ENCODE peak calls at places on chromosomes 1 and 21, in ten cellular contexts. One of them, this sample, is unnamed.
A peak's percentile ranks its signal among the peaks of the same experiment; 100 is the strongest.

GRCh38 chr1:17919525-17920439 is 164.6 kb downstream of the ACTL8 start:
- DNase-seq in stomach: peak; percentile 26
- DNase-seq in ovary: no peak
- DNase-seq in fibroblast of lung: peak; percentile 40
- DNase-seq in cardiac muscle cell: peak; percentile 86
- DNase-seq in endodermal cell: peak; percentile 90
- DNase-seq in prostate gland: no peak
- DNase-seq in tibial artery: peak; percentile 45
- DNase-seq in tibial nerve: no peak
- DNase-seq in neural progenitor cell: peak; percentile 84
- DNase-seq in this sample: peak; percentile 33

GRCh38 chr1:8747879-8748825 is 69.3 kb downstream of the RERE start:
- DNase-seq in neural progenitor cell: no peak
- DNase-seq in tibial nerve: no peak
- DNase-seq in ovary: no peak
- DNase-seq in fibroblast of lung: no peak
- DNase-seq in prostate gland: no peak
- DNase-seq in stomach: no peak
- DNase-seq in tibial artery: no peak
- DNase-seq in endodermal cell: no peak
- DNase-seq in cardiac muscle cell: no peak
- DNase-seq in this sample: no peak

GRCh38 chr1:229059671-229060079 is 211.2 kb upstream of the RAB4A start:
- DNase-seq in cardiac muscle cell: no peak
- DNase-seq in tibial artery: peak; percentile 81
- DNase-seq in tibial nerve: peak; percentile 67
- DNase-seq in stomach: no peak
- DNase-seq in neural progenitor cell: no peak
- DNase-seq in fibroblast of lung: peak; percentile 32
- DNase-seq in ovary: peak; percentile 71
- DNase-seq in endodermal cell: no peak
- DNase-seq in prostate gland: no peak
- DNase-seq in this sample: peak; percentile 72

GRCh38 chr1:2980073-2980791 is 41.0 kb upstream of the ACTRT2 start:
- DNase-seq in fibroblast of lung: no peak
- DNase-seq in prostate gland: no peak
- DNase-seq in stomach: no peak
- DNase-seq in tibial artery: peak; percentile 56
- DNase-seq in ovary: peak; percentile 3
- DNase-seq in neural progenitor cell: no peak
- DNase-seq in tibial nerve: no peak
- DNase-seq in endodermal cell: no peak
- DNase-seq in cardiac muscle cell: no peak
- DNase-seq in this sample: no peak

GRCh38 chr1:204059970-204060369 is 12.9 kb upstream of the SOX13 start:
- DNase-seq in tibial nerve: no peak
- DNase-seq in endodermal cell: no peak
- DNase-seq in ovary: no peak
- DNase-seq in neural progenitor cell: no peak
- DNase-seq in cardiac muscle cell: no peak
- DNase-seq in fibroblast of lung: no peak
- DNase-seq in stomach: no peak
- DNase-seq in prostate gland: no peak
- DNase-seq in tibial artery: no peak
- DNase-seq in this sample: no peak

GRCh38 chr1:10873189-10873588 is 76.7 kb upstream of the CASZ1 start:
- DNase-seq in stomach: no peak
- DNase-seq in neural progenitor cell: no peak
- DNase-seq in fibroblast of lung: no peak
- DNase-seq in tibial artery: no peak
- DNase-seq in endodermal cell: no peak
- DNase-seq in prostate gland: no peak
- DNase-seq in ovary: no peak
- DNase-seq in cardiac muscle cell: no peak
- DNase-seq in tibial nerve: no peak
- DNase-seq in this sample: no peak

GRCh38 chr1:1218524-1219200 is 4.7 kb upstream of the TNFRSF4 start:
- DNase-seq in neural progenitor cell: no peak
- DNase-seq in fibroblast of lung: no peak
- DNase-seq in cardiac muscle cell: no peak
- DNase-seq in prostate gland: no peak
- DNase-seq in ovary: no peak
- DNase-seq in stomach: no peak
- DNase-seq in tibial artery: no peak
- DNase-seq in tibial nerve: no peak
- DNase-seq in endodermal cell: no peak
- DNase-seq in this sample: no peak

GRCh38 chr1:15406911-15407559 is 2.7 kb upstream of the EFHD2 start:
- DNase-seq in prostate gland: no peak
- DNase-seq in fibroblast of lung: peak; percentile 91
- DNase-seq in tibial artery: peak; percentile 80
- DNase-seq in endodermal cell: no peak
- DNase-seq in neural progenitor cell: no peak
- DNase-seq in tibial nerve: peak; percentile 71
- DNase-seq in ovary: no peak
- DNase-seq in cardiac muscle cell: no peak
- DNase-seq in stomach: no peak
- DNase-seq in this sample: peak; percentile 62

GRCh38 chr1:91803847-91804545 is 82.0 kb downstream of the TGFBR3 start:
- DNase-seq in fibroblast of lung: no peak
- DNase-seq in prostate gland: no peak
- DNase-seq in endodermal cell: no peak
- DNase-seq in stomach: no peak
- DNase-seq in cardiac muscle cell: no peak
- DNase-seq in neural progenitor cell: no peak
- DNase-seq in ovary: no peak
- DNase-seq in tibial nerve: no peak
- DNase-seq in tibial artery: no peak
- DNase-seq in this sample: no peak

GRCh38 chr1:200191993-200192392 is 164.5 kb downstream of the NR5A2 start:
- DNase-seq in cardiac muscle cell: no peak
- DNase-seq in neural progenitor cell: no peak
- DNase-seq in endodermal cell: no peak
- DNase-seq in ovary: no peak
- DNase-seq in stomach: no peak
- DNase-seq in tibial artery: no peak
- DNase-seq in fibroblast of lung: no peak
- DNase-seq in tibial nerve: no peak
- DNase-seq in prostate gland: no peak
- DNase-seq in this sample: no peak

GRCh38 chr1:23872421-23872820 is 4.3 kb upstream of the FUCA1 start:
- DNase-seq in neural progenitor cell: no peak
- DNase-seq in fibroblast of lung: no peak
- DNase-seq in ovary: no peak
- DNase-seq in prostate gland: no peak
- DNase-seq in tibial nerve: no peak
- DNase-seq in stomach: no peak
- DNase-seq in endodermal cell: no peak
- DNase-seq in cardiac muscle cell: no peak
- DNase-seq in tibial artery: no peak
- DNase-seq in this sample: no peak

GRCh38 chr1:246617768-246618167 is 51.5 kb downstream of the CNST start:
- DNase-seq in prostate gland: peak; percentile 53
- DNase-seq in ovary: no peak
- DNase-seq in fibroblast of lung: no peak
- DNase-seq in cardiac muscle cell: no peak
- DNase-seq in tibial nerve: no peak
- DNase-seq in tibial artery: no peak
- DNase-seq in endodermal cell: no peak
- DNase-seq in neural progenitor cell: no peak
- DNase-seq in stomach: no peak
- DNase-seq in this sample: no peak
- H3K4me1 ChIP-seq in prostate gland: peaks cover 4% of the 10 kb centered on the region
- H3K4me1 ChIP-seq in ovary: no peaks in the 10 kb centered on the region
- H3K4me1 ChIP-seq in fibroblast of lung: peaks cover 4% of the 10 kb centered on the region
- H3K4me1 ChIP-seq in cardiac muscle cell: no peaks in the 10 kb centered on the region
- H3K4me1 ChIP-seq in tibial nerve: peaks cover 7% of the 10 kb centered on the region
- H3K4me1 ChIP-seq in tibial artery: peaks cover 4% of the 10 kb centered on the region
- H3K4me1 ChIP-seq in endodermal cell: peaks cover 4% of the 10 kb centered on the region
- H3K4me1 ChIP-seq in neural progenitor cell: peaks cover 15% of the 10 kb centered on the region
- H3K4me1 ChIP-seq in stomach: peaks cover 51% of the 10 kb centered on the region
- H3K4me1 ChIP-seq in this sample: no peaks in the 10 kb centered on the region

GRCh38 chr21:46037338-46038325 is 56.1 kb downstream of the COL6A1 start:
- DNase-seq in fibroblast of lung: no peak
- DNase-seq in endodermal cell: no peak
- DNase-seq in tibial nerve: no peak
- DNase-seq in neural progenitor cell: no peak
- DNase-seq in cardiac muscle cell: no peak
- DNase-seq in stomach: no peak
- DNase-seq in prostate gland: no peak
- DNase-seq in ovary: peak; percentile 31
- DNase-seq in tibial artery: no peak
- DNase-seq in this sample: no peak

GRCh38 chr21:46040707-46041106 is 57.2 kb upstream of the COL6A2 start:
- DNase-seq in endodermal cell: no peak
- DNase-seq in ovary: no peak
- DNase-seq in tibial nerve: no peak
- DNase-seq in fibroblast of lung: peak; percentile 39
- DNase-seq in tibial artery: no peak
- DNase-seq in neural progenitor cell: no peak
- DNase-seq in stomach: no peak
- DNase-seq in prostate gland: no peak
- DNase-seq in cardiac muscle cell: no peak
- DNase-seq in this sample: no peak

GRCh38 chr21:46039891-46040660 is 57.8 kb upstream of the COL6A2 start:
- DNase-seq in fibroblast of lung: no peak
- DNase-seq in stomach: no peak
- DNase-seq in tibial nerve: no peak
- DNase-seq in ovary: no peak
- DNase-seq in endodermal cell: no peak
- DNase-seq in neural progenitor cell: no peak
- DNase-seq in tibial artery: no peak
- DNase-seq in prostate gland: no peak
- DNase-seq in cardiac muscle cell: no peak
- DNase-seq in this sample: no peak

GRCh38 chr21:46038341-46038829 is 56.8 kb downstream of the COL6A1 start:
- DNase-seq in ovary: no peak
- DNase-seq in prostate gland: no peak
- DNase-seq in tibial artery: no peak
- DNase-seq in cardiac muscle cell: no peak
- DNase-seq in fibroblast of lung: no peak
- DNase-seq in stomach: no peak
- DNase-seq in neural progenitor cell: no peak
- DNase-seq in tibial nerve: no peak
- DNase-seq in endodermal cell: no peak
- DNase-seq in this sample: no peak

DNA sequence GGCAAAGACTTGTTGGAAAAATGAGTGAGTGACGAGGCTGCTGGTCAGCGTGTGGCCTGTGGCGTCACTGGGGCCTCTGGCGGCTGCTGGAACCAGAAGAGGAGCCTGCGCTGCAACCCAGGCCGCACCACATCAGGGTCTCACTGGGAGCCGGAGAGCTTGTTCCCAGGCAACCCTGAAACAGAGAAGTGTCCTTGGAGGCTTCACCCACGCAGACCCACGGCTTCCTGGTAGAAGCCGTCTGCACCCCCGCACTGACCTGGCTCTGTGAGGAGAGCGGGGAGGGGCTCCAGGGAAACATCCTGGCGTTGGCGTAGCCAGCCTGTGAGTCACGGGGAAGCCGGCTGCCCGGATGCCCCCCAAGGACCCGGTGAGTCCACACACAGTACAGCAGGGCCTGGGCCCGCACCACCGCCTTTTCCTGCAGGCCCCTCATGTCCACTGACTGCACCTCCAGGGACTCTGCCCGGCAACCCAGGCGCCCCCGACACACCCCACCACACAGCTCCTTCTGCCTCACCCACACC is 57.4 kb downstream of the COL6A1 start:
- DNase-seq in cardiac muscle cell: no peak
- DNase-seq in endodermal cell: peak; percentile 56
- DNase-seq in fibroblast of lung: peak; percentile 97
- DNase-seq in prostate gland: no peak
- DNase-seq in neural progenitor cell: no peak
- DNase-seq in ovary: peak; percentile 90
- DNase-seq in tibial artery: peak; percentile 77
- DNase-seq in stomach: no peak
- DNase-seq in tibial nerve: peak; percentile 50
- DNase-seq in this sample: peak; percentile 13
- TF ChIP-seq CTCF in cardiac muscle cell: no peak
- TF ChIP-seq CTCF in endodermal cell: no peak
- TF ChIP-seq CTCF in fibroblast of lung: no peak
- TF ChIP-seq CTCF in prostate gland: no peak
- TF ChIP-seq CTCF in neural progenitor cell: no peak
- TF ChIP-seq CTCF in ovary: no peak
- TF ChIP-seq CTCF in tibial artery: no peak
- TF ChIP-seq CTCF in stomach: no peak
- TF ChIP-seq CTCF in tibial nerve: no peak
- TF ChIP-seq CTCF in this sample: no peak

GRCh38 chr21:45519182-45519581 is 23.1 kb downstream of the SLC19A1 start:
- DNase-seq in cardiac muscle cell: no peak
- DNase-seq in stomach: no peak
- DNase-seq in tibial nerve: no peak
- DNase-seq in tibial artery: no peak
- DNase-seq in ovary: no peak
- DNase-seq in fibroblast of lung: no peak
- DNase-seq in endodermal cell: no peak
- DNase-seq in neural progenitor cell: no peak
- DNase-seq in prostate gland: no peak
- DNase-seq in this sample: no peak
- H3K4me3 ChIP-seq in cardiac muscle cell: no peak overlapping the region
- H3K4me3 ChIP-seq in stomach: no peak overlapping the region
- H3K4me3 ChIP-seq in tibial nerve: no peak overlapping the region
- H3K4me3 ChIP-seq in tibial artery: no peak overlapping the region
- H3K4me3 ChIP-seq in ovary: no peak overlapping the region
- H3K4me3 ChIP-seq in fibroblast of lung: no peak overlapping the region
- H3K4me3 ChIP-seq in endodermal cell: no peak overlapping the region
- H3K4me3 ChIP-seq in neural progenitor cell: no peak overlapping the region
- H3K4me3 ChIP-seq in prostate gland: no peak overlapping the region
- H3K4me3 ChIP-seq in this sample: no peak overlapping the region

GRCh38 chr1:21335088-21335678 is 44.9 kb upstream of the ECE1 start:
- DNase-seq in fibroblast of lung: no peak
- DNase-seq in prostate gland: no peak
- DNase-seq in stomach: no peak
- DNase-seq in endodermal cell: no peak
- DNase-seq in ovary: no peak
- DNase-seq in neural progenitor cell: no peak
- DNase-seq in tibial nerve: no peak
- DNase-seq in cardiac muscle cell: no peak
- DNase-seq in tibial artery: no peak
- DNase-seq in this sample: no peak

GRCh38 chr1:21333824-21334213 is 43.6 kb upstream of the ECE1 start:
- DNase-seq in tibial nerve: no peak
- DNase-seq in ovary: no peak
- DNase-seq in cardiac muscle cell: no peak
- DNase-seq in endodermal cell: no peak
- DNase-seq in prostate gland: no peak
- DNase-seq in fibroblast of lung: no peak
- DNase-seq in neural progenitor cell: no peak
- DNase-seq in tibial artery: no peak
- DNase-seq in stomach: no peak
- DNase-seq in this sample: no peak

GRCh38 chr1:21332691-21333449 is 42.6 kb upstream of the ECE1 start:
- DNase-seq in fibroblast of lung: no peak
- DNase-seq in neural progenitor cell: no peak
- DNase-seq in prostate gland: no peak
- DNase-seq in stomach: no peak
- DNase-seq in endodermal cell: no peak
- DNase-seq in tibial nerve: no peak
- DNase-seq in tibial artery: no peak
- DNase-seq in ovary: no peak
- DNase-seq in cardiac muscle cell: peak; percentile 38
- DNase-seq in this sample: no peak

GRCh38 chr1:21335750-21336168 is 45.5 kb upstream of the ECE1 start:
- DNase-seq in stomach: no peak
- DNase-seq in tibial artery: no peak
- DNase-seq in prostate gland: no peak
- DNase-seq in fibroblast of lung: no peak
- DNase-seq in tibial nerve: no peak
- DNase-seq in ovary: no peak
- DNase-seq in cardiac muscle cell: no peak
- DNase-seq in neural progenitor cell: no peak
- DNase-seq in endodermal cell: no peak
- DNase-seq in this sample: peak; percentile 77

GRCh38 chr1:21334214-21335087 is 44.2 kb upstream of the ECE1 start:
- DNase-seq in prostate gland: no peak
- DNase-seq in tibial nerve: peak; percentile 66
- DNase-seq in endodermal cell: peak; percentile 94
- DNase-seq in ovary: peak; percentile 68
- DNase-seq in fibroblast of lung: peak; percentile 94
- DNase-seq in neural progenitor cell: peak; percentile 78
- DNase-seq in cardiac muscle cell: peak; percentile 56
- DNase-seq in tibial artery: peak; percentile 86
- DNase-seq in stomach: peak; percentile 76
- DNase-seq in this sample: peak; percentile 91
- H3K4me1 ChIP-seq in prostate gland: peaks cover 71% of the 10 kb centered on the region
- H3K4me1 ChIP-seq in tibial nerve: peaks cover 94% of the 10 kb centered on the region
- H3K4me1 ChIP-seq in endodermal cell: peaks cover 26% of the 10 kb centered on the region
- H3K4me1 ChIP-seq in ovary: peaks cover 56% of the 10 kb centered on the region
- H3K4me1 ChIP-seq in fibroblast of lung: peaks cover 47% of the 10 kb centered on the region
- H3K4me1 ChIP-seq in neural progenitor cell: peaks cover 6% of the 10 kb centered on the region
- H3K4me1 ChIP-seq in cardiac muscle cell: peaks cover 20% of the 10 kb centered on the region
- H3K4me1 ChIP-seq in tibial artery: peaks cover 96% of the 10 kb centered on the region
- H3K4me1 ChIP-seq in stomach: peaks cover 98% of the 10 kb centered on the region
- H3K4me1 ChIP-seq in this sample: peaks cover 94% of the 10 kb centered on the region